ENCODE peak calls at places on chromosome 1, in five cellular contexts. I is stimulated activated naive B cell treated with anti-CD40 and anti-IgM and Interleukin-4, amounts not matched to agents 10 μg/mL and 1 μg/mL and 100 μg/mL, for 72 hours; N is mesenchymal stem cell; W is NCI-H2081; B is GM03348. J is an unnamed sample.

GRCh38 chr1:41749992-41750745 is 168.6 kb downstream of the HIVEP3 start:
- DNase-seq in B (no peak), N (no peak), I (no peak), W (no peak), J (no peak)

GRCh38 chr1:19645544-19646252 is 1.6 kb downstream of the NBL1 start:
- DNase-seq in I (no peak), W (no peak), B (peak), N (peak), J (no peak)

GRCh38 chr1:50369830-50370229 is 53.4 kb downstream of the DMRTA2 start:
- DNase-seq in N (no peak), I (no peak), B (no peak), W (peak), J (peak)

GRCh38 chr1:3717715-3718601 is 34.3 kb upstream of the CCDC27 start:
- DNase-seq in N (peak), B (peak), W (no peak), I (no peak), J (no peak)

GRCh38 chr1:191320062-191320461 is 838.2 kb upstream of the RGS18 start:
- DNase-seq in W (peak), I (no peak), B (no peak), N (no peak), J (no peak)

GRCh38 chr1:85656256-85656655 is 52.0 kb downstream of the ZNHIT6 start:
- DNase-seq in B (no peak), I (no peak), N (peak), W (no peak), J (no peak)

GRCh38 chr1:94621392-94621791 is 79.8 kb upstream of the F3 start:
- DNase-seq in I (no peak), W (no peak), N (peak), B (peak), J (no peak)

GRCh38 chr1:227892930-227893695 is 54.6 kb downstream of the WNT9A start:
- DNase-seq in W (no peak), I (peak), B (no peak), N (no peak), J (no peak)

GRCh38 chr1:22829001-22829989 is 118.7 kb downstream of the EPHB2 start:
- DNase-seq in I (no peak), B (peak), W (no peak), N (peak), J (no peak)

GRCh38 chr1:172269644-172270043 is 150.8 kb upstream of the C1orf105 start:
- DNase-seq in N (peak), B (no peak), W (no peak), I (no peak), J (no peak)

GRCh38 chr1:119147626-119148180 is 7.2 kb upstream of the WARS2 start:
- DNase-seq in I (no peak), N (no peak), B (peak), W (no peak), J (no peak)